ENCODE peak calls at places on chromosomes 4 and X, in seven cellular contexts. One of them, this sample, is unnamed.

GRCh38 chrX:39950035-39950688 is 147.6 kb downstream of the BCOR start:
- DNase-seq in HepG2: no peak
- DNase-seq in effector memory CD4-positive, alpha-beta T cell: no peak
- DNase-seq in OCI-LY7: peak; percentile 42
- DNase-seq in sigmoid colon: no peak
- DNase-seq in BE2C: no peak
- DNase-seq in mucosa of descending colon: no peak
- DNase-seq in this sample: peak; percentile 23

GRCh38 chrX:39689374-39690104 is 408.2 kb downstream of the BCOR start:
- DNase-seq in HepG2: no peak
- DNase-seq in effector memory CD4-positive, alpha-beta T cell: no peak
- DNase-seq in OCI-LY7: no peak
- DNase-seq in sigmoid colon: no peak
- DNase-seq in BE2C: peak; percentile 75
- DNase-seq in mucosa of descending colon: peak; percentile 39
- DNase-seq in this sample: no peak

GRCh38 chr4:113447695-113448265 is 313.8 kb downstream of the CAMK2D start:
- DNase-seq in HepG2: no peak
- DNase-seq in effector memory CD4-positive, alpha-beta T cell: no peak
- DNase-seq in OCI-LY7: no peak
- DNase-seq in sigmoid colon: no peak
- DNase-seq in BE2C: no peak
- DNase-seq in mucosa of descending colon: peak; percentile 16
- DNase-seq in this sample: no peak

GRCh38 chr4:136461533-136461932 is 1070.8 kb downstream of the PCDH18 start:
- DNase-seq in HepG2: no peak
- DNase-seq in effector memory CD4-positive, alpha-beta T cell: no peak
- DNase-seq in OCI-LY7: no peak
- DNase-seq in sigmoid colon: no peak
- DNase-seq in BE2C: no peak
- DNase-seq in mucosa of descending colon: no peak
- DNase-seq in this sample: no peak

GRCh38 chrX:16870861-16871584 is 861 bp upstream of the RBBP7 start:
- DNase-seq in HepG2: no peak
- DNase-seq in effector memory CD4-positive, alpha-beta T cell: no peak
- DNase-seq in OCI-LY7: peak; percentile 47
- DNase-seq in sigmoid colon: peak; percentile 76
- DNase-seq in BE2C: peak; percentile 18
- DNase-seq in mucosa of descending colon: peak; percentile 41
- DNase-seq in this sample: peak; percentile 59

GRCh38 chrX:47283015-47283771 is 50.4 kb downstream of the USP11 start:
- DNase-seq in HepG2: peak; percentile 6
- DNase-seq in effector memory CD4-positive, alpha-beta T cell: no peak
- DNase-seq in OCI-LY7: no peak
- DNase-seq in sigmoid colon: no peak
- DNase-seq in BE2C: peak; percentile 26
- DNase-seq in mucosa of descending colon: peak; percentile 1
- DNase-seq in this sample: peak; percentile 0

GRCh38 chrX:43166874-43167273 is 388.9 kb upstream of the PPP1R2C start:
- DNase-seq in HepG2: peak; percentile 3
- DNase-seq in effector memory CD4-positive, alpha-beta T cell: no peak
- DNase-seq in OCI-LY7: no peak
- DNase-seq in sigmoid colon: no peak
- DNase-seq in BE2C: no peak
- DNase-seq in mucosa of descending colon: no peak
- DNase-seq in this sample: no peak

GRCh38 chrX:45445745-45446412 is 245.2 kb upstream of the DIPK2B start:
- DNase-seq in HepG2: no peak
- DNase-seq in effector memory CD4-positive, alpha-beta T cell: no peak
- DNase-seq in OCI-LY7: no peak
- DNase-seq in sigmoid colon: no peak
- DNase-seq in BE2C: no peak
- DNase-seq in mucosa of descending colon: no peak
- DNase-seq in this sample: no peak

GRCh38 chr4:154589296-154590197 is 995 bp downstream of the FGA start:
- DNase-seq in HepG2: no peak
- DNase-seq in effector memory CD4-positive, alpha-beta T cell: no peak
- DNase-seq in OCI-LY7: no peak
- DNase-seq in sigmoid colon: no peak
- DNase-seq in BE2C: no peak
- DNase-seq in mucosa of descending colon: no peak
- DNase-seq in this sample: no peak

GRCh38 chrX:69109706-69110635 is 55.3 kb downstream of the PJA1 start:
- DNase-seq in HepG2: no peak
- DNase-seq in effector memory CD4-positive, alpha-beta T cell: no peak
- DNase-seq in OCI-LY7: no peak
- DNase-seq in sigmoid colon: no peak
- DNase-seq in BE2C: peak; percentile 28
- DNase-seq in mucosa of descending colon: no peak
- DNase-seq in this sample: peak; percentile 50

GRCh38 chr4:113979157-113979972 is at the start of gene ARSJ:
- DNase-seq in HepG2: no peak
- DNase-seq in effector memory CD4-positive, alpha-beta T cell: no peak
- DNase-seq in OCI-LY7: no peak
- DNase-seq in sigmoid colon: peak; percentile 81
- DNase-seq in BE2C: peak; percentile 58
- DNase-seq in mucosa of descending colon: peak; percentile 63
- DNase-seq in this sample: peak; percentile 76

GRCh38 chrX:2500091-2500680 is 590 bp downstream of the DHRSX start:
- DNase-seq in HepG2: peak; percentile 18
- DNase-seq in effector memory CD4-positive, alpha-beta T cell: no peak
- DNase-seq in OCI-LY7: peak; percentile 62
- DNase-seq in sigmoid colon: no peak
- DNase-seq in BE2C: peak; percentile 27
- DNase-seq in mucosa of descending colon: peak; percentile 58
- DNase-seq in this sample: peak; percentile 37

GRCh38 chrX:84974803-84975202 is 28.9 kb upstream of the APOOL start:
- DNase-seq in HepG2: no peak
- DNase-seq in effector memory CD4-positive, alpha-beta T cell: no peak
- DNase-seq in OCI-LY7: no peak
- DNase-seq in sigmoid colon: no peak
- DNase-seq in BE2C: no peak
- DNase-seq in mucosa of descending colon: no peak
- DNase-seq in this sample: no peak

GRCh38 chr4:15649914-15650545 is 5.1 kb downstream of the FBXL5 start:
- DNase-seq in HepG2: peak; percentile 59
- DNase-seq in effector memory CD4-positive, alpha-beta T cell: peak; percentile 38
- DNase-seq in OCI-LY7: peak; percentile 79
- DNase-seq in sigmoid colon: no peak
- DNase-seq in BE2C: peak; percentile 57
- DNase-seq in mucosa of descending colon: peak; percentile 54
- DNase-seq in this sample: peak; percentile 68

GRCh38 chr4:91826186-91826585 is 477.6 kb upstream of the GRID2 start:
- DNase-seq in HepG2: no peak
- DNase-seq in effector memory CD4-positive, alpha-beta T cell: no peak
- DNase-seq in OCI-LY7: no peak
- DNase-seq in sigmoid colon: no peak
- DNase-seq in BE2C: no peak
- DNase-seq in mucosa of descending colon: no peak
- DNase-seq in this sample: no peak

GRCh38 chr4:117434424-117434823 is 349.0 kb upstream of the TRAM1L1 start:
- DNase-seq in HepG2: no peak
- DNase-seq in effector memory CD4-positive, alpha-beta T cell: no peak
- DNase-seq in OCI-LY7: no peak
- DNase-seq in sigmoid colon: no peak
- DNase-seq in BE2C: no peak
- DNase-seq in mucosa of descending colon: no peak
- DNase-seq in this sample: no peak

GRCh38 chrX:68508799-68509198 is 9.9 kb downstream of the YIPF6 start:
- DNase-seq in HepG2: no peak
- DNase-seq in effector memory CD4-positive, alpha-beta T cell: no peak
- DNase-seq in OCI-LY7: no peak
- DNase-seq in sigmoid colon: no peak
- DNase-seq in BE2C: no peak
- DNase-seq in mucosa of descending colon: no peak
- DNase-seq in this sample: no peak

GRCh38 chrX:134419784-134420183 is 40.2 kb upstream of the HPRT1 start:
- DNase-seq in HepG2: no peak
- DNase-seq in effector memory CD4-positive, alpha-beta T cell: no peak
- DNase-seq in OCI-LY7: no peak
- DNase-seq in sigmoid colon: no peak
- DNase-seq in BE2C: no peak
- DNase-seq in mucosa of descending colon: no peak
- DNase-seq in this sample: no peak

GRCh38 chrX:64842492-64842891 is 133.8 kb downstream of the ZC4H2 start:
- DNase-seq in HepG2: no peak
- DNase-seq in effector memory CD4-positive, alpha-beta T cell: no peak
- DNase-seq in OCI-LY7: peak; percentile 91
- DNase-seq in sigmoid colon: no peak
- DNase-seq in BE2C: no peak
- DNase-seq in mucosa of descending colon: no peak
- DNase-seq in this sample: no peak

GRCh38 chrX:153922932-153923857 is 2.9 kb downstream of the ARHGAP4 start:
- DNase-seq in HepG2: no peak
- DNase-seq in effector memory CD4-positive, alpha-beta T cell: no peak
- DNase-seq in OCI-LY7: no peak
- DNase-seq in sigmoid colon: peak; percentile 94
- DNase-seq in BE2C: peak; percentile 73
- DNase-seq in mucosa of descending colon: peak; percentile 66
- DNase-seq in this sample: peak; percentile 69

GRCh38 chrX:153061732-153062131 is 5.5 kb downstream of the PNMA3 start:
- DNase-seq in HepG2: no peak
- DNase-seq in effector memory CD4-positive, alpha-beta T cell: no peak
- DNase-seq in OCI-LY7: no peak
- DNase-seq in sigmoid colon: no peak
- DNase-seq in BE2C: no peak
- DNase-seq in mucosa of descending colon: no peak
- DNase-seq in this sample: no peak

GRCh38 chr4:93825551-93826216 is 2.9 kb upstream of the ATOH1 start:
- DNase-seq in HepG2: no peak
- DNase-seq in effector memory CD4-positive, alpha-beta T cell: no peak
- DNase-seq in OCI-LY7: no peak
- DNase-seq in sigmoid colon: no peak
- DNase-seq in BE2C: no peak
- DNase-seq in mucosa of descending colon: no peak
- DNase-seq in this sample: no peak

GRCh38 chr4:53640576-53641459 is 49.5 kb upstream of the LNX1 start:
- DNase-seq in HepG2: no peak
- DNase-seq in effector memory CD4-positive, alpha-beta T cell: no peak
- DNase-seq in OCI-LY7: no peak
- DNase-seq in sigmoid colon: no peak
- DNase-seq in BE2C: no peak
- DNase-seq in mucosa of descending colon: no peak
- DNase-seq in this sample: peak; percentile 29

DNA sequence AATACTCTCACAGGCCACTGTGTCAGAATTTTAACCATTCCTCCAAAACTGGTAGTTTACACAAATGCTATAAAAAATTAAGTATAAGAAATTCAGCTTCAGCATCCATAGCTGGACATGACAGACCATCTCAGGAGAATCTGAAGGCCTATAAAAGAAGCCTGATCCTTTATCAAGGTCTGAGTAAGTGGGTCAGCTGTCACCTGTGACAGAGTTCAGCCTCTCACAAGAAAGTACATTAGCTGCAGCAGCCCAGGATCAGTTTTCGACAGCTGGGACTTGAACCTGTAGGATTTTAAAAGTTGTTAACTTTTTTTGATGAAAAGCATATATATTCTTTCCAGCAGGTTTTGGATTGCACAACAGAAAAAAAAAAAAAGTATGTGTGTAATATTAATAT is 60.7 kb downstream of the PPP3CA start:
- DNase-seq in HepG2: no peak
- DNase-seq in effector memory CD4-positive, alpha-beta T cell: no peak
- DNase-seq in OCI-LY7: no peak
- DNase-seq in sigmoid colon: no peak
- DNase-seq in BE2C: no peak
- DNase-seq in mucosa of descending colon: no peak
- DNase-seq in this sample: peak; percentile 37
- H3K4me1 ChIP-seq in HepG2: peaks cover 23% of the 10 kb centered on the region
- H3K4me1 ChIP-seq in effector memory CD4-positive, alpha-beta T cell: peaks cover 7% of the 10 kb centered on the region
- H3K4me1 ChIP-seq in OCI-LY7: no peaks in the 10 kb centered on the region
- H3K4me1 ChIP-seq in sigmoid colon: peaks cover 37% of the 10 kb centered on the region
- H3K4me1 ChIP-seq in BE2C: no peaks in the 10 kb centered on the region
- H3K4me1 ChIP-seq in mucosa of descending colon: peaks cover 2% of the 10 kb centered on the region
- H3K4me1 ChIP-seq in this sample: peaks cover 8% of the 10 kb centered on the region

GRCh38 chr4:77821775-77822174 is 2.6 kb upstream of the CNOT6L start:
- DNase-seq in HepG2: no peak
- DNase-seq in effector memory CD4-positive, alpha-beta T cell: peak; percentile 33
- DNase-seq in OCI-LY7: peak; percentile 72
- DNase-seq in sigmoid colon: no peak
- DNase-seq in BE2C: no peak
- DNase-seq in mucosa of descending colon: peak; percentile 20
- DNase-seq in this sample: no peak
- H3K4me1 ChIP-seq in HepG2: peaks cover 13% of the 10 kb centered on the region
- H3K4me1 ChIP-seq in effector memory CD4-positive, alpha-beta T cell: peaks cover 17% of the 10 kb centered on the region
- H3K4me1 ChIP-seq in OCI-LY7: peaks cover 65% of the 10 kb centered on the region
- H3K4me1 ChIP-seq in sigmoid colon: peaks cover 26% of the 10 kb centered on the region
- H3K4me1 ChIP-seq in BE2C: no peaks in the 10 kb centered on the region
- H3K4me1 ChIP-seq in mucosa of descending colon: peaks cover 19% of the 10 kb centered on the region
- H3K4me1 ChIP-seq in this sample: no peaks in the 10 kb centered on the region

GRCh38 chr4:183173580-183174526 is 74.8 kb downstream of the WWC2 start:
- DNase-seq in HepG2: no peak
- DNase-seq in effector memory CD4-positive, alpha-beta T cell: no peak
- DNase-seq in OCI-LY7: no peak
- DNase-seq in sigmoid colon: no peak
- DNase-seq in BE2C: no peak
- DNase-seq in mucosa of descending colon: no peak
- DNase-seq in this sample: no peak

GRCh38 chr4:183170894-183171293 is 71.8 kb downstream of the WWC2 start:
- DNase-seq in HepG2: no peak
- DNase-seq in effector memory CD4-positive, alpha-beta T cell: no peak
- DNase-seq in OCI-LY7: no peak
- DNase-seq in sigmoid colon: no peak
- DNase-seq in BE2C: no peak
- DNase-seq in mucosa of descending colon: no peak
- DNase-seq in this sample: no peak

GRCh38 chr4:183171484-183172267 is 72.6 kb downstream of the WWC2 start:
- DNase-seq in HepG2: peak; percentile 67
- DNase-seq in effector memory CD4-positive, alpha-beta T cell: no peak
- DNase-seq in OCI-LY7: no peak
- DNase-seq in sigmoid colon: no peak
- DNase-seq in BE2C: no peak
- DNase-seq in mucosa of descending colon: no peak
- DNase-seq in this sample: no peak

GRCh38 chr4:183175631-183176232 is 76.7 kb downstream of the WWC2 start:
- DNase-seq in HepG2: peak; percentile 89
- DNase-seq in effector memory CD4-positive, alpha-beta T cell: no peak
- DNase-seq in OCI-LY7: no peak
- DNase-seq in sigmoid colon: no peak
- DNase-seq in BE2C: no peak
- DNase-seq in mucosa of descending colon: no peak
- DNase-seq in this sample: no peak

GRCh38 chr4:183172881-183173280 is 73.8 kb downstream of the WWC2 start:
- DNase-seq in HepG2: no peak
- DNase-seq in effector memory CD4-positive, alpha-beta T cell: no peak
- DNase-seq in OCI-LY7: no peak
- DNase-seq in sigmoid colon: no peak
- DNase-seq in BE2C: no peak
- DNase-seq in mucosa of descending colon: no peak
- DNase-seq in this sample: no peak
- H3K4me1 ChIP-seq in HepG2: peaks cover 81% of the 10 kb centered on the region
- H3K4me1 ChIP-seq in effector memory CD4-positive, alpha-beta T cell: no peaks in the 10 kb centered on the region
- H3K4me1 ChIP-seq in OCI-LY7: no peaks in the 10 kb centered on the region
- H3K4me1 ChIP-seq in sigmoid colon: peaks cover 26% of the 10 kb centered on the region
- H3K4me1 ChIP-seq in BE2C: no peaks in the 10 kb centered on the region
- H3K4me1 ChIP-seq in mucosa of descending colon: peaks cover 4% of the 10 kb centered on the region
- H3K4me1 ChIP-seq in this sample: peaks cover 16% of the 10 kb centered on the region

DNA sequence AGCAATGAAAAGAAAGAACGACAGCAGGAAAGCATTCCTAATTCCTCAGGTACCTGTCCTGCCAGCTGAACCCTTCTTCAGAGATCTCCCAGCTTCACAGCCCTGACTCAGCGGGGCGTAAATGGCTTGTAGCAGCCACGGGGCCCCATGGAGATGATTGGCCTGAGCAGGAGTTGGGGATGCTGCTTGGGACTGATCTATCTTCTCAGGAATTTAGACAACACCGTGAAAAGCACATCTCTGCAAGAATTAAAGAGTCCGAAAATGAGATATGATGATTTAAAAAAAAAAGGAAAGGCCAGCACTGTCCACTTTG is 22.5 kb upstream of the SLC25A4 start:
- DNase-seq in HepG2: no peak
- DNase-seq in effector memory CD4-positive, alpha-beta T cell: no peak
- DNase-seq in OCI-LY7: no peak
- DNase-seq in sigmoid colon: no peak
- DNase-seq in BE2C: no peak
- DNase-seq in mucosa of descending colon: no peak
- DNase-seq in this sample: no peak
- H3K4me1 ChIP-seq in HepG2: peaks cover 7% of the 10 kb centered on the region
- H3K4me1 ChIP-seq in effector memory CD4-positive, alpha-beta T cell: no peaks in the 10 kb centered on the region
- H3K4me1 ChIP-seq in OCI-LY7: no peaks in the 10 kb centered on the region
- H3K4me1 ChIP-seq in sigmoid colon: no peaks in the 10 kb centered on the region
- H3K4me1 ChIP-seq in BE2C: peaks cover 16% of the 10 kb centered on the region
- H3K4me1 ChIP-seq in mucosa of descending colon: no peaks in the 10 kb centered on the region
- H3K4me1 ChIP-seq in this sample: peaks cover 4% of the 10 kb centered on the region

This sample was measured in SJCRH30.